ENCODE peak calls at places on chromosomes 4 and X, in nine cellular contexts. One of them, this sample, is unnamed.

GRCh38 chrX:4764888-4765287 is 1051.4 kb upstream of the PRKX start:
- DNase-seq in NT2/D1: no peak
- DNase-seq in CD8-positive, alpha-beta T cell: no peak
- DNase-seq in NCI-H774: no peak
- DNase-seq in HEK293T: no peak
- DNase-seq in AG10803: no peak
- DNase-seq in AG04449: no peak
- DNase-seq in T-cell: no peak
- DNase-seq in AG04450: no peak
- DNase-seq in this sample: no peak

GRCh38 chr4:122309988-122310626 is 68.7 kb upstream of the ADAD1 start:
- DNase-seq in NT2/D1: no peak
- DNase-seq in CD8-positive, alpha-beta T cell: no peak
- DNase-seq in NCI-H774: no peak
- DNase-seq in HEK293T: no peak
- DNase-seq in AG10803: peak; percentile 29
- DNase-seq in AG04449: no peak
- DNase-seq in T-cell: no peak
- DNase-seq in AG04450: no peak
- DNase-seq in this sample: no peak

GRCh38 chrX:48835524-48836329 is at the start of gene PCSK1N:
- DNase-seq in NT2/D1: no peak
- DNase-seq in CD8-positive, alpha-beta T cell: no peak
- DNase-seq in NCI-H774: peak; percentile 73
- DNase-seq in HEK293T: peak; percentile 68
- DNase-seq in AG10803: no peak
- DNase-seq in AG04449: no peak
- DNase-seq in T-cell: peak; percentile 30
- DNase-seq in AG04450: no peak
- DNase-seq in this sample: peak; percentile 6

GRCh38 chr4:94561249-94562024 is 109.7 kb downstream of the PDLIM5 start:
- DNase-seq in NT2/D1: no peak
- DNase-seq in CD8-positive, alpha-beta T cell: no peak
- DNase-seq in NCI-H774: no peak
- DNase-seq in HEK293T: no peak
- DNase-seq in AG10803: peak; percentile 56
- DNase-seq in AG04449: peak; percentile 71
- DNase-seq in T-cell: no peak
- DNase-seq in AG04450: no peak
- DNase-seq in this sample: no peak

GRCh38 chrX:116031331-116031730 is 139.2 kb upstream of the AGTR2 start:
- DNase-seq in NT2/D1: no peak
- DNase-seq in CD8-positive, alpha-beta T cell: no peak
- DNase-seq in NCI-H774: no peak
- DNase-seq in HEK293T: no peak
- DNase-seq in AG10803: no peak
- DNase-seq in AG04449: no peak
- DNase-seq in T-cell: no peak
- DNase-seq in AG04450: no peak
- DNase-seq in this sample: no peak

GRCh38 chrX:107684956-107685385 is 56.7 kb downstream of the PRPS1 start:
- DNase-seq in NT2/D1: no peak
- DNase-seq in CD8-positive, alpha-beta T cell: no peak
- DNase-seq in NCI-H774: no peak
- DNase-seq in HEK293T: peak; percentile 47
- DNase-seq in AG10803: no peak
- DNase-seq in AG04449: no peak
- DNase-seq in T-cell: no peak
- DNase-seq in AG04450: no peak
- DNase-seq in this sample: no peak

GRCh38 chr4:142110136-142110535 is 473.8 kb downstream of the IL15 start:
- DNase-seq in NT2/D1: no peak
- DNase-seq in CD8-positive, alpha-beta T cell: no peak
- DNase-seq in NCI-H774: no peak
- DNase-seq in HEK293T: no peak
- DNase-seq in AG10803: no peak
- DNase-seq in AG04449: no peak
- DNase-seq in T-cell: no peak
- DNase-seq in AG04450: no peak
- DNase-seq in this sample: no peak

GRCh38 chr4:3286335-3287175 is 6.3 kb upstream of the RGS12 start:
- DNase-seq in NT2/D1: no peak
- DNase-seq in CD8-positive, alpha-beta T cell: no peak
- DNase-seq in NCI-H774: no peak
- DNase-seq in HEK293T: no peak
- DNase-seq in AG10803: no peak
- DNase-seq in AG04449: no peak
- DNase-seq in T-cell: no peak
- DNase-seq in AG04450: no peak
- DNase-seq in this sample: no peak

GRCh38 chr4:2067446-2068197 is 8.5 kb downstream of the NAT8L start:
- DNase-seq in NT2/D1: no peak
- DNase-seq in CD8-positive, alpha-beta T cell: no peak
- DNase-seq in NCI-H774: no peak
- DNase-seq in HEK293T: no peak
- DNase-seq in AG10803: no peak
- DNase-seq in AG04449: no peak
- DNase-seq in T-cell: no peak
- DNase-seq in AG04450: no peak
- DNase-seq in this sample: no peak

GRCh38 chr4:154024097-154024496 is 235.2 kb upstream of the SFRP2 start:
- DNase-seq in NT2/D1: no peak
- DNase-seq in CD8-positive, alpha-beta T cell: no peak
- DNase-seq in NCI-H774: no peak
- DNase-seq in HEK293T: no peak
- DNase-seq in AG10803: no peak
- DNase-seq in AG04449: no peak
- DNase-seq in T-cell: no peak
- DNase-seq in AG04450: no peak
- DNase-seq in this sample: no peak

GRCh38 chr4:25330335-25330734 is 17.8 kb downstream of the ZCCHC4 start:
- DNase-seq in NT2/D1: no peak
- DNase-seq in CD8-positive, alpha-beta T cell: no peak
- DNase-seq in NCI-H774: no peak
- DNase-seq in HEK293T: no peak
- DNase-seq in AG10803: no peak
- DNase-seq in AG04449: no peak
- DNase-seq in T-cell: no peak
- DNase-seq in AG04450: no peak
- DNase-seq in this sample: no peak

This sample was measured in NCI-H2029 treated with DMSO at 0.1 percent for 48 hours.